ENCODE peak calls at places on chromosomes 2 and 18, in seven cellular contexts. F is GM23338, P is cardiac muscle cell, R is stomach, T is right atrium auricular region, I is transverse colon, N is heart left ventricle. C is an unnamed sample.

GRCh38 chr2:70570041-70570661 is 16.5 kb upstream of the TGFA start:
- DNase-seq in I (no peak), T (no peak), P (no peak), R (no peak), N (no peak), F (peak; percentile 80), C (no peak)

GRCh38 chr2:235149240-235149641 is 197.4 kb downstream of the SH3BP4 start:
- DNase-seq in F (no peak), R (no peak), N (no peak), I (no peak), P (no peak), T (no peak), C (no peak)

GRCh38 chr2:230879271-230879882 is 14.6 kb downstream of the ITM2C start:
- DNase-seq in T (no peak), F (no peak), N (peak; percentile 16), I (peak; percentile 90), R (no peak), P (no peak), C (no peak)

GRCh38 chr2:203594541-203594940 is 59.4 kb upstream of the RAPH1 start:
- DNase-seq in T (no peak), I (no peak), R (no peak), N (no peak), F (no peak), P (no peak), C (no peak)

GRCh38 chr2:176129825-176130152 is 284 bp downstream of the HOXD8 start:
- DNase-seq in P (no peak), I (peak; percentile 64), T (no peak), N (no peak), R (no peak), F (no peak), C (no peak)

GRCh38 chr2:15730545-15731212 is 139.0 kb downstream of the DDX1 start:
- DNase-seq in I (peak; percentile 86), T (peak; percentile 95), R (peak; percentile 94), P (peak; percentile 81), N (peak; percentile 97), F (no peak), C (peak; percentile 96)

GRCh38 chr18:37742436-37742835 is 176.8 kb upstream of the CELF4 start:
- DNase-seq in N (no peak), T (no peak), F (peak; percentile 56), P (no peak), I (no peak), R (no peak), C (no peak)

GRCh38 chr2:55490554-55490953 is 29.0 kb upstream of the CFAP36 start:
- DNase-seq in I (peak; percentile 11), F (peak; percentile 68), P (no peak), T (no peak), N (no peak), R (peak; percentile 26), C (peak; percentile 67)

GRCh38 chr2:113976277-113976928 is 86.5 kb downstream of the ACTR3 start:
- DNase-seq in R (no peak), N (no peak), T (no peak), I (no peak), F (no peak), P (no peak), C (no peak)

GRCh38 chr2:126749537-126749936 is 93.6 kb downstream of the GYPC start:
- DNase-seq in I (no peak), N (no peak), T (peak; percentile 32), P (peak; percentile 10), F (peak; percentile 17), R (no peak), C (no peak)

GRCh38 chr18:13500891-13501887 is 225.2 kb downstream of the FAM210A start:
- DNase-seq in R (peak; percentile 51), N (no peak), P (no peak), I (peak; percentile 25), T (peak; percentile 83), F (peak; percentile 47), C (peak; percentile 49)

GRCh38 chr2:113791697-113792590 is 35.5 kb upstream of the SLC35F5 start:
- DNase-seq in N (no peak), I (no peak), F (no peak), P (no peak), R (no peak), T (no peak), C (no peak)

GRCh38 chr2:61074100-61074499 is 8.4 kb downstream of the SANBR start:
- DNase-seq in T (no peak), N (no peak), R (no peak), I (no peak), F (no peak), P (no peak), C (no peak)

GRCh38 chr18:73688851-73689659 is 458.6 kb downstream of the FBXO15 start:
- DNase-seq in P (peak; percentile 79), T (no peak), I (no peak), F (peak; percentile 59), N (no peak), R (no peak), C (no peak)

GRCh38 chr18:51342815-51343214 is 145.3 kb upstream of the MEX3C start:
- DNase-seq in T (no peak), N (no peak), I (no peak), F (no peak), P (no peak), R (no peak), C (no peak)

GRCh38 chr2:187011206-187011605 is 162.2 kb upstream of the ZSWIM2 start:
- DNase-seq in T (no peak), F (no peak), R (no peak), N (no peak), P (no peak), I (no peak), C (no peak)

GRCh38 chr2:70789304-70790078 is 952 bp downstream of the FIGLA start:
- DNase-seq in F (peak; percentile 95), I (peak; percentile 36), R (peak; percentile 54), N (peak; percentile 74), T (peak; percentile 82), P (peak; percentile 84), C (peak; percentile 39)

GRCh38 chr18:44128365-44128764 is 552.3 kb upstream of the SETBP1 start:
- DNase-seq in F (no peak), T (no peak), R (no peak), P (no peak), I (no peak), N (no peak), C (no peak)
- H3K4me1 ChIP-seq in F (no peaks in the 10 kb centered on the region), T (no peaks in the 10 kb centered on the region), R (no peaks in the 10 kb centered on the region), P (no peaks in the 10 kb centered on the region), I (no peaks in the 10 kb centered on the region), N (no peaks in the 10 kb centered on the region), C (no peaks in the 10 kb centered on the region)

DNA sequence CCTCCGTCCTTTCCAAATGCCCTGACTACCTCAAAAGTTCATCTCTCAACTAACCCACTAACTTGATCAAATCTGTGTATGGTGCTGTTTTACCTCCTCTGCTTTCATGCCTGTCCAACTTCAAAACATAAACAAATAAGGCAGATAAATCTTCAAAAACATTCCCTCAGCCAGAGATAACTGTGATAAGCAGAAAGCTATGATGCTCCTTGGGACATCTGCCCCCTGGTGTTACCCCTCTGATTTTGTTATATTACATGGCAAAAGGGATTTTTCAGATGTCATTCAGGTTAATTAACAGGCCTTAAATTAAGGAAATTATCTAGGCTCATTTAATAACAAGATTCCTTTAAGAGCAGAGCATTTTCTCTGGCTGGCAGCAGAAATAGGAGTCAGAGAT is 810.8 kb upstream of the CHAC2 start:
- DNase-seq in N (no peak), I (no peak), F (peak; percentile 7), T (no peak), R (no peak), P (no peak), C (no peak)
- TF ChIP-seq CTCF in N (no peak), I (no peak), F (peak; percentile 67), T (no peak), R (no peak), P (no peak), C (no peak)

GRCh38 chr2:207255565-207255964 is 89.8 kb upstream of the KLF7 start:
- DNase-seq in R (no peak), N (no peak), T (no peak), P (no peak), I (no peak), F (no peak), C (no peak)

GRCh38 chr2:207252979-207253640 is 87.4 kb upstream of the KLF7 start:
- DNase-seq in F (peak; percentile 43), P (no peak), I (no peak), N (no peak), T (no peak), R (no peak), C (no peak)

GRCh38 chr2:207254526-207255464 is 89.0 kb upstream of the KLF7 start:
- DNase-seq in I (no peak), N (no peak), R (no peak), T (no peak), F (no peak), P (no peak), C (no peak)

GRCh38 chr2:207252416-207252815 is 86.7 kb upstream of the KLF7 start:
- DNase-seq in N (no peak), R (no peak), I (no peak), F (no peak), T (no peak), P (no peak), C (no peak)

DNA sequence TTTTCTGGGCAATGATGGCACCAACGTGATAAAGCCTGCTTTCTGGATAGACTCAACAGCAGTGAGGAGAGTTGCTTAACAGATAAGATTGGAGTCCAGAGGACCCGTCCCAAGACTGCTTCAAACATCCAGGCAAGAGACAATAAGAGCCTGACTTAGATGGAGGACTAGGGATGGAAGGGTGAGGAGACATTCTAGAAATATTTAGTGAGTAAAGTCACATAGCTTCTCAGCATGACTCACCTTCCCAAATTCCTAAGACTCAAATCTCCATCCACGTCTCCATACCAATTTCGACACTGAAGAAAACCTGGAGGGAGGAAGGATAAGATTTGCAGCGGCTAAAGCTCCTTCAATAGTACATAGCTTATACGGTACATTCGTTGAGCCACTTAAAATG is 88.2 kb upstream of the KLF7 start:
- DNase-seq in F (no peak), N (no peak), T (no peak), I (no peak), R (no peak), P (no peak), C (no peak)
- H3K4me1 ChIP-seq in F (peaks cover 16% of the 10 kb centered on the region), N (peaks cover 29% of the 10 kb centered on the region), T (peaks cover 40% of the 10 kb centered on the region), I (peaks cover 26% of the 10 kb centered on the region), R (peaks cover 43% of the 10 kb centered on the region), P (no peaks in the 10 kb centered on the region), C (peaks cover 30% of the 10 kb centered on the region)

DNA sequence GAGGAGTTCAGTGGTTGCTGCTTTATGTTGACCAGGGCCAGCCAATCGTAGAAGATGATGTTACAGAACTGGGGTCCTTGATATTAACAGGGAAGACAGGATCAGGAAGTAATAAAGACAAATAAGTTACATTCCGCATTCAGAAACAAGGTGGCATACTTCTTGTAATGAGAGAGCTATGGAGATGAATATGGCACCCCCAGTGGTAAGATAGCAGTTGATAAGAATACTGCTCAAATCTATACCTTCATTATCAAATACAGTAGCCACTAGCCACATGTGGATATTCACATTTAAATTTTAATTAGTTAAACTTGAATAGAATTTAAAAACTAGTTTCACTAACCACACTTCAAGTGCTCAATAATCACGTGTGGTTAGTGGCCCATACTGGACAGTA is 290.4 kb upstream of the RBMS1 start:
- DNase-seq in I (no peak), R (no peak), F (no peak), T (no peak), P (no peak), N (no peak), C (no peak)
- TF ChIP-seq CTCF in I (no peak), R (no peak), F (peak; percentile 16), T (no peak), P (no peak), N (no peak), C (no peak)

GRCh38 chr2:217913415-217913814 is 89.4 kb downstream of the TNS1 start:
- DNase-seq in R (no peak), I (no peak), P (no peak), F (no peak), N (peak; percentile 73), T (no peak), C (no peak)
- H3K4me1 ChIP-seq in R (peaks cover 98% of the 10 kb centered on the region), I (peaks cover 82% of the 10 kb centered on the region), P (peaks cover 54% of the 10 kb centered on the region), F (peaks cover 24% of the 10 kb centered on the region), N (peaks cover 99% of the 10 kb centered on the region), T (peaks cover 100% of the 10 kb centered on the region), C (peaks cover 100% of the 10 kb centered on the region)

GRCh38 chr2:169221745-169222369 is 140.5 kb downstream of the LRP2 start:
- DNase-seq in N (no peak), R (no peak), T (no peak), P (peak; percentile 53), F (peak; percentile 71), I (no peak), C (no peak)
- TF ChIP-seq CTCF in N (no peak), R (no peak), T (no peak), P (peak; percentile 57), F (peak; percentile 72), I (peak; percentile 22), C (peak; percentile 53)